ENCODE peak calls at places on chromosome 21, in seven cellular contexts. One of them, this sample, is unnamed.

GRCh38 chr21:33690874-33691273 is 48.6 kb downstream of the ITSN1 start:
- DNase-seq in posterior cingulate gyrus: no peak
- DNase-seq in left ventricle myocardium inferior: no peak
- DNase-seq in CD8-positive, alpha-beta T cell: no peak
- DNase-seq in tibial artery: no peak
- DNase-seq in activated CD4-positive, alpha-beta T cell treated with anti-CD3 and anti-CD28 coated beads, Interleukin-2, amount 10 ng/mL, durations not matched to agents 24 days and 14 days: peak
- DNase-seq in small intestine: no peak
- DNase-seq in this sample: no peak

GRCh38 chr21:26806734-26807372 is 38.4 kb downstream of the ADAMTS1 start:
- DNase-seq in small intestine: no peak
- DNase-seq in activated CD4-positive, alpha-beta T cell treated with anti-CD3 and anti-CD28 coated beads, Interleukin-2, amount 10 ng/mL, durations not matched to agents 24 days and 14 days: no peak
- DNase-seq in left ventricle myocardium inferior: no peak
- DNase-seq in posterior cingulate gyrus: no peak
- DNase-seq in CD8-positive, alpha-beta T cell: no peak
- DNase-seq in tibial artery: no peak
- DNase-seq in this sample: no peak

GRCh38 chr21:41836166-41837015 is 42.8 kb downstream of the PRDM15 start:
- DNase-seq in left ventricle myocardium inferior: no peak
- DNase-seq in CD8-positive, alpha-beta T cell: no peak
- DNase-seq in activated CD4-positive, alpha-beta T cell treated with anti-CD3 and anti-CD28 coated beads, Interleukin-2, amount 10 ng/mL, durations not matched to agents 24 days and 14 days: no peak
- DNase-seq in posterior cingulate gyrus: no peak
- DNase-seq in tibial artery: no peak
- DNase-seq in small intestine: no peak
- DNase-seq in this sample: no peak

GRCh38 chr21:39052718-39053117 is 130.5 kb downstream of the PSMG1 start:
- DNase-seq in small intestine: no peak
- DNase-seq in left ventricle myocardium inferior: no peak
- DNase-seq in posterior cingulate gyrus: no peak
- DNase-seq in CD8-positive, alpha-beta T cell: no peak
- DNase-seq in tibial artery: no peak
- DNase-seq in activated CD4-positive, alpha-beta T cell treated with anti-CD3 and anti-CD28 coated beads, Interleukin-2, amount 10 ng/mL, durations not matched to agents 24 days and 14 days: no peak
- DNase-seq in this sample: no peak

GRCh38 chr21:37208056-37208705 is 59.0 kb downstream of the VPS26C start:
- DNase-seq in posterior cingulate gyrus: peak
- DNase-seq in left ventricle myocardium inferior: peak
- DNase-seq in tibial artery: peak
- DNase-seq in activated CD4-positive, alpha-beta T cell treated with anti-CD3 and anti-CD28 coated beads, Interleukin-2, amount 10 ng/mL, durations not matched to agents 24 days and 14 days: peak
- DNase-seq in CD8-positive, alpha-beta T cell: no peak
- DNase-seq in small intestine: peak
- DNase-seq in this sample: no peak

GRCh38 chr21:42835611-42836401 is 43.5 kb downstream of the WDR4 start:
- DNase-seq in CD8-positive, alpha-beta T cell: no peak
- DNase-seq in activated CD4-positive, alpha-beta T cell treated with anti-CD3 and anti-CD28 coated beads, Interleukin-2, amount 10 ng/mL, durations not matched to agents 24 days and 14 days: no peak
- DNase-seq in left ventricle myocardium inferior: no peak
- DNase-seq in tibial artery: no peak
- DNase-seq in small intestine: no peak
- DNase-seq in posterior cingulate gyrus: no peak
- DNase-seq in this sample: no peak

GRCh38 chr21:26674324-26674723 is 101.2 kb upstream of the CYYR1 start:
- DNase-seq in activated CD4-positive, alpha-beta T cell treated with anti-CD3 and anti-CD28 coated beads, Interleukin-2, amount 10 ng/mL, durations not matched to agents 24 days and 14 days: no peak
- DNase-seq in small intestine: no peak
- DNase-seq in posterior cingulate gyrus: no peak
- DNase-seq in CD8-positive, alpha-beta T cell: no peak
- DNase-seq in tibial artery: no peak
- DNase-seq in left ventricle myocardium inferior: no peak
- DNase-seq in this sample: no peak

GRCh38 chr21:33670076-33670475 is 27.8 kb downstream of the ITSN1 start:
- DNase-seq in posterior cingulate gyrus: no peak
- DNase-seq in activated CD4-positive, alpha-beta T cell treated with anti-CD3 and anti-CD28 coated beads, Interleukin-2, amount 10 ng/mL, durations not matched to agents 24 days and 14 days: no peak
- DNase-seq in small intestine: no peak
- DNase-seq in tibial artery: no peak
- DNase-seq in CD8-positive, alpha-beta T cell: no peak
- DNase-seq in left ventricle myocardium inferior: no peak
- DNase-seq in this sample: no peak

GRCh38 chr21:34881894-34882371 is 167.2 kb downstream of the RUNX1 start:
- DNase-seq in CD8-positive, alpha-beta T cell: no peak
- DNase-seq in small intestine: no peak
- DNase-seq in activated CD4-positive, alpha-beta T cell treated with anti-CD3 and anti-CD28 coated beads, Interleukin-2, amount 10 ng/mL, durations not matched to agents 24 days and 14 days: no peak
- DNase-seq in left ventricle myocardium inferior: no peak
- DNase-seq in posterior cingulate gyrus: no peak
- DNase-seq in tibial artery: no peak
- DNase-seq in this sample: no peak

GRCh38 chr21:14321042-14321441 is 61.9 kb downstream of the HSPA13 start:
- DNase-seq in posterior cingulate gyrus: no peak
- DNase-seq in CD8-positive, alpha-beta T cell: no peak
- DNase-seq in small intestine: no peak
- DNase-seq in left ventricle myocardium inferior: no peak
- DNase-seq in activated CD4-positive, alpha-beta T cell treated with anti-CD3 and anti-CD28 coated beads, Interleukin-2, amount 10 ng/mL, durations not matched to agents 24 days and 14 days: no peak
- DNase-seq in tibial artery: no peak
- DNase-seq in this sample: no peak

GRCh38 chr21:34579411-34579810 is 35.5 kb downstream of the RCAN1 start:
- DNase-seq in posterior cingulate gyrus: no peak
- DNase-seq in small intestine: no peak
- DNase-seq in tibial artery: no peak
- DNase-seq in CD8-positive, alpha-beta T cell: no peak
- DNase-seq in left ventricle myocardium inferior: no peak
- DNase-seq in activated CD4-positive, alpha-beta T cell treated with anti-CD3 and anti-CD28 coated beads, Interleukin-2, amount 10 ng/mL, durations not matched to agents 24 days and 14 days: no peak
- DNase-seq in this sample: no peak

GRCh38 chr21:41927727-41928409 is 25.9 kb downstream of the C2CD2 start:
- DNase-seq in posterior cingulate gyrus: no peak
- DNase-seq in left ventricle myocardium inferior: no peak
- DNase-seq in tibial artery: no peak
- DNase-seq in activated CD4-positive, alpha-beta T cell treated with anti-CD3 and anti-CD28 coated beads, Interleukin-2, amount 10 ng/mL, durations not matched to agents 24 days and 14 days: peak
- DNase-seq in CD8-positive, alpha-beta T cell: no peak
- DNase-seq in small intestine: no peak
- DNase-seq in this sample: no peak

GRCh38 chr21:39891111-39891510 is 23.9 kb downstream of the PCP4 start:
- DNase-seq in activated CD4-positive, alpha-beta T cell treated with anti-CD3 and anti-CD28 coated beads, Interleukin-2, amount 10 ng/mL, durations not matched to agents 24 days and 14 days: no peak
- DNase-seq in CD8-positive, alpha-beta T cell: no peak
- DNase-seq in posterior cingulate gyrus: no peak
- DNase-seq in tibial artery: no peak
- DNase-seq in small intestine: no peak
- DNase-seq in left ventricle myocardium inferior: no peak
- DNase-seq in this sample: no peak

GRCh38 chr21:35508389-35508888 is 459.3 kb upstream of the RUNX1 start:
- DNase-seq in activated CD4-positive, alpha-beta T cell treated with anti-CD3 and anti-CD28 coated beads, Interleukin-2, amount 10 ng/mL, durations not matched to agents 24 days and 14 days: no peak
- DNase-seq in posterior cingulate gyrus: peak
- DNase-seq in CD8-positive, alpha-beta T cell: no peak
- DNase-seq in small intestine: peak
- DNase-seq in left ventricle myocardium inferior: peak
- DNase-seq in tibial artery: peak
- DNase-seq in this sample: peak

This sample was measured in WTC11.